ENCODE peak calls at places on chromosomes 11 and 22, in four cellular contexts. One of them, this sample, is unnamed.

GRCh38 chr11:109772846-109773400 is 320.3 kb upstream of the ZC3H12C start:
- DNase-seq in mesendoderm: no peak
- DNase-seq in CD8-positive, alpha-beta memory T cell: no peak
- DNase-seq in right atrium auricular region: no peak
- DNase-seq in this sample: no peak

GRCh38 chr11:102420547-102420946 is 32.0 kb downstream of the TMEM123 start:
- DNase-seq in CD8-positive, alpha-beta memory T cell: no peak
- DNase-seq in right atrium auricular region: no peak
- DNase-seq in mesendoderm: no peak
- DNase-seq in this sample: no peak

GRCh38 chr11:46658259-46658658 is 40.9 kb downstream of the ATG13 start:
- DNase-seq in right atrium auricular region: no peak
- DNase-seq in CD8-positive, alpha-beta memory T cell: no peak
- DNase-seq in mesendoderm: no peak
- DNase-seq in this sample: peak; percentile 82

GRCh38 chr22:39070186-39070585 is 6.9 kb upstream of the APOBEC3G start:
- DNase-seq in right atrium auricular region: no peak
- DNase-seq in CD8-positive, alpha-beta memory T cell: no peak
- DNase-seq in mesendoderm: no peak
- DNase-seq in this sample: no peak

GRCh38 chr22:27815826-27816530 is 14.4 kb upstream of the MN1 start:
- DNase-seq in right atrium auricular region: no peak
- DNase-seq in mesendoderm: no peak
- DNase-seq in CD8-positive, alpha-beta memory T cell: no peak
- DNase-seq in this sample: no peak

GRCh38 chr11:63892233-63892632 is 24.7 kb downstream of the RCOR2 start:
- DNase-seq in mesendoderm: no peak
- DNase-seq in right atrium auricular region: no peak
- DNase-seq in CD8-positive, alpha-beta memory T cell: no peak
- DNase-seq in this sample: no peak

GRCh38 chr11:73176892-73177155 is 34.7 kb upstream of the FCHSD2 start:
- DNase-seq in CD8-positive, alpha-beta memory T cell: no peak
- DNase-seq in right atrium auricular region: no peak
- DNase-seq in mesendoderm: no peak
- DNase-seq in this sample: no peak

GRCh38 chr11:43962383-43962969 is 20.0 kb downstream of the C11orf96 start:
- DNase-seq in mesendoderm: no peak
- DNase-seq in right atrium auricular region: peak; percentile 18
- DNase-seq in CD8-positive, alpha-beta memory T cell: no peak
- DNase-seq in this sample: no peak

GRCh38 chr11:59557940-59558643 is 46.8 kb downstream of the OR4D9 start:
- DNase-seq in mesendoderm: peak; percentile 51
- DNase-seq in right atrium auricular region: no peak
- DNase-seq in CD8-positive, alpha-beta memory T cell: no peak
- DNase-seq in this sample: no peak
- H3K27ac ChIP-seq in mesendoderm: no peak overlapping the region
- H3K27ac ChIP-seq in right atrium auricular region: peak overlapping the region; percentile 28
- H3K27ac ChIP-seq in CD8-positive, alpha-beta memory T cell: peak overlapping the region; percentile 52
- H3K27ac ChIP-seq in this sample: peak overlapping the region; percentile 19

GRCh38 chr11:65314501-65315203 is at the start of gene CDC42EP2:
- DNase-seq in mesendoderm: peak; percentile 86
- DNase-seq in right atrium auricular region: peak; percentile 92
- DNase-seq in CD8-positive, alpha-beta memory T cell: peak; percentile 75
- DNase-seq in this sample: peak; percentile 94

GRCh38 chr11:65315204-65315865 is 669 bp downstream of the CDC42EP2 start:
- DNase-seq in right atrium auricular region: peak; percentile 73
- DNase-seq in mesendoderm: peak; percentile 89
- DNase-seq in CD8-positive, alpha-beta memory T cell: peak; percentile 74
- DNase-seq in this sample: peak; percentile 90

GRCh38 chr11:65316311-65316978 is 1.8 kb downstream of the CDC42EP2 start:
- DNase-seq in CD8-positive, alpha-beta memory T cell: no peak
- DNase-seq in mesendoderm: peak; percentile 37
- DNase-seq in right atrium auricular region: peak; percentile 87
- DNase-seq in this sample: peak; percentile 69

GRCh38 chr11:65316979-65317786 is 2.5 kb downstream of the CDC42EP2 start:
- DNase-seq in CD8-positive, alpha-beta memory T cell: no peak
- DNase-seq in right atrium auricular region: peak; percentile 81
- DNase-seq in mesendoderm: peak; percentile 60
- DNase-seq in this sample: peak; percentile 91

GRCh38 chr11:65315866-65316233 is 1.2 kb downstream of the CDC42EP2 start:
- DNase-seq in mesendoderm: no peak
- DNase-seq in CD8-positive, alpha-beta memory T cell: no peak
- DNase-seq in right atrium auricular region: no peak
- DNase-seq in this sample: no peak
- H3K4me1 ChIP-seq in mesendoderm: peaks cover 8% of the 10 kb centered on the region
- H3K4me1 ChIP-seq in CD8-positive, alpha-beta memory T cell: peaks cover 12% of the 10 kb centered on the region
- H3K4me1 ChIP-seq in right atrium auricular region: peaks cover 69% of the 10 kb centered on the region
- H3K4me1 ChIP-seq in this sample: peaks cover 19% of the 10 kb centered on the region

GRCh38 chr11:1756024-1756561 is 5.7 kb upstream of the IFITM10 start:
- DNase-seq in mesendoderm: no peak
- DNase-seq in CD8-positive, alpha-beta memory T cell: no peak
- DNase-seq in right atrium auricular region: no peak
- DNase-seq in this sample: peak; percentile 53

GRCh38 chr11:1756791-1757771 is 6.6 kb downstream of the CTSD start:
- DNase-seq in CD8-positive, alpha-beta memory T cell: no peak
- DNase-seq in right atrium auricular region: no peak
- DNase-seq in mesendoderm: no peak
- DNase-seq in this sample: peak; percentile 28

GRCh38 chr11:1753426-1754305 is 3.3 kb upstream of the IFITM10 start:
- DNase-seq in mesendoderm: no peak
- DNase-seq in CD8-positive, alpha-beta memory T cell: no peak
- DNase-seq in right atrium auricular region: no peak
- DNase-seq in this sample: no peak

GRCh38 chr11:1754376-1755150 is 4.2 kb upstream of the IFITM10 start:
- DNase-seq in CD8-positive, alpha-beta memory T cell: no peak
- DNase-seq in right atrium auricular region: no peak
- DNase-seq in mesendoderm: no peak
- DNase-seq in this sample: no peak

GRCh38 chr11:1755344-1756023 is 5.1 kb upstream of the IFITM10 start:
- DNase-seq in right atrium auricular region: no peak
- DNase-seq in CD8-positive, alpha-beta memory T cell: no peak
- DNase-seq in mesendoderm: no peak
- DNase-seq in this sample: peak; percentile 61
- H3K27ac ChIP-seq in right atrium auricular region: peak overlapping the region; percentile 76
- H3K27ac ChIP-seq in CD8-positive, alpha-beta memory T cell: no peak overlapping the region
- H3K27ac ChIP-seq in mesendoderm: no peak overlapping the region
- H3K27ac ChIP-seq in this sample: peak overlapping the region; percentile 53

GRCh38 chr11:96198466-96198808 is 144.6 kb downstream of the MAML2 start:
- DNase-seq in mesendoderm: no peak
- DNase-seq in right atrium auricular region: no peak
- DNase-seq in CD8-positive, alpha-beta memory T cell: no peak
- DNase-seq in this sample: no peak
- H3K4me1 ChIP-seq in mesendoderm: peaks cover 9% of the 10 kb centered on the region
- H3K4me1 ChIP-seq in right atrium auricular region: peaks cover 19% of the 10 kb centered on the region
- H3K4me1 ChIP-seq in CD8-positive, alpha-beta memory T cell: peaks cover 46% of the 10 kb centered on the region
- H3K4me1 ChIP-seq in this sample: no peaks in the 10 kb centered on the region

GRCh38 chr22:37734402-37734700 is 37.5 kb downstream of the TRIOBP start:
- DNase-seq in CD8-positive, alpha-beta memory T cell: no peak
- DNase-seq in mesendoderm: no peak
- DNase-seq in right atrium auricular region: no peak
- DNase-seq in this sample: no peak
- H3K27ac ChIP-seq in CD8-positive, alpha-beta memory T cell: no peak overlapping the region
- H3K27ac ChIP-seq in mesendoderm: no peak overlapping the region
- H3K27ac ChIP-seq in right atrium auricular region: no peak overlapping the region
- H3K27ac ChIP-seq in this sample: no peak overlapping the region

GRCh38 chr11:11980841-11981308 is 27.6 kb downstream of the DKK3 start:
- DNase-seq in mesendoderm: peak; percentile 89
- DNase-seq in right atrium auricular region: peak; percentile 40
- DNase-seq in CD8-positive, alpha-beta memory T cell: no peak
- DNase-seq in this sample: no peak
- H3K4me1 ChIP-seq in mesendoderm: peaks cover 28% of the 10 kb centered on the region
- H3K4me1 ChIP-seq in right atrium auricular region: peaks cover 99% of the 10 kb centered on the region
- H3K4me1 ChIP-seq in CD8-positive, alpha-beta memory T cell: no peaks in the 10 kb centered on the region
- H3K4me1 ChIP-seq in this sample: peaks cover 20% of the 10 kb centered on the region

DNA sequence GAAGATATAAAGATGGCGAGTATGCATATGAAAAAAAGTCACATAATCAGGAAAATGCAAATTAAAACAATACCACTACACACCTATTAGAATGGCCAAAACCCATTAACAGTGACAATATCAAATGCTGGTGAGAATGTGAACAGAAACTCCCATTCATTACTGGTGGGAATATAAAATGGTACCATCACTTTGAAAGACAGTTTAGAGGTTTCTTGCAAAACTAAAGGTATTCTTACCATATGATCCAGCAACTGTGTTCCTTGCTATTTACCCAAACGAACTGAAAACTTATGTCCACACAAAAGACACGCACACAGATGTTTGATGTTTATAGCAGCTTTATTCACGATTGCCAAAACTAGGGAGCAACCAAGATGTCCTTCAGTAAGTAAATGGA is 7.4 kb downstream of the PICALM start:
- DNase-seq in mesendoderm: no peak
- DNase-seq in right atrium auricular region: no peak
- DNase-seq in CD8-positive, alpha-beta memory T cell: no peak
- DNase-seq in this sample: no peak
- H3K27ac ChIP-seq in mesendoderm: no peak overlapping the region
- H3K27ac ChIP-seq in right atrium auricular region: peak overlapping the region; percentile 96
- H3K27ac ChIP-seq in CD8-positive, alpha-beta memory T cell: peak overlapping the region; percentile 38
- H3K27ac ChIP-seq in this sample: no peak overlapping the region

GRCh38 chr11:62851807-62852522 is 12.6 kb upstream of the WDR74 start:
- DNase-seq in CD8-positive, alpha-beta memory T cell: no peak
- DNase-seq in right atrium auricular region: no peak
- DNase-seq in mesendoderm: no peak
- DNase-seq in this sample: no peak
- H3K4me1 ChIP-seq in CD8-positive, alpha-beta memory T cell: peaks cover 47% of the 10 kb centered on the region
- H3K4me1 ChIP-seq in right atrium auricular region: peaks cover 32% of the 10 kb centered on the region
- H3K4me1 ChIP-seq in mesendoderm: no peaks in the 10 kb centered on the region
- H3K4me1 ChIP-seq in this sample: peaks cover 23% of the 10 kb centered on the region

GRCh38 chr22:20567993-20568417 is 60.6 kb downstream of the MED15 start:
- DNase-seq in mesendoderm: peak; percentile 51
- DNase-seq in right atrium auricular region: no peak
- DNase-seq in CD8-positive, alpha-beta memory T cell: no peak
- DNase-seq in this sample: no peak

GRCh38 chr22:20569059-20570058 is 61.9 kb downstream of the MED15 start:
- DNase-seq in right atrium auricular region: peak; percentile 84
- DNase-seq in mesendoderm: no peak
- DNase-seq in CD8-positive, alpha-beta memory T cell: peak; percentile 77
- DNase-seq in this sample: peak; percentile 82

GRCh38 chr22:20567371-20567847 is 60.0 kb downstream of the MED15 start:
- DNase-seq in mesendoderm: no peak
- DNase-seq in right atrium auricular region: no peak
- DNase-seq in CD8-positive, alpha-beta memory T cell: no peak
- DNase-seq in this sample: no peak

GRCh38 chr22:20566420-20567260 is 59.2 kb downstream of the MED15 start:
- DNase-seq in right atrium auricular region: no peak
- DNase-seq in CD8-positive, alpha-beta memory T cell: peak; percentile 46
- DNase-seq in mesendoderm: no peak
- DNase-seq in this sample: peak; percentile 51

DNA sequence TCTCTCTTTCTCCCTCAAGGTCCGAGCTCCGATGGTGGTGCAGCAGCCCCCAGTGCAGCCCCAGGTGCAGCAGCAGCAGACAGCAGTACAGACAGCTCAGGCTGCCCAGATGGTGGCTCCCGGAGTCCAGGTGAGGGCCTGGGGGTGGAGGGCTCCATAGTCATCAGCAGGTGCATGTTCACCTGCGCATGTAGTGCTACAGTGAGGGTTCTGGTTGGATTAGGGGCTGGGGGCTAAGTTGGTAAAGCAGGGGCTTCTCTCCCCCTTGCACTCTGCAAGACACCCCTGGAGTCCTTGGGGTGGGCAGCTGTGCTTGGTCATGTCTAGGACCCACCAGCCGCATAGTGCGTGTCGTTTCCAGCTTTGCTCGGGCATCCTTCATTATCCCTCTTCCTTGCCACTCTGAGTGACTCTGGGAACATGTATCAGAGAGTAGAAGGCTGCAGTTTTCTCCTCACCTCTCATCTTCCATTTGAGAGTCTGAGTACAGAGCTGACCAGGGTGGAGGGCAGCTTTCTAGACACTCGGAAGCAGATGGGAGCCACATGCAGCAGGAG is 61.2 kb downstream of the MED15 start:
- DNase-seq in right atrium auricular region: no peak
- DNase-seq in mesendoderm: no peak
- DNase-seq in CD8-positive, alpha-beta memory T cell: no peak
- DNase-seq in this sample: no peak
- H3K27ac ChIP-seq in right atrium auricular region: peak overlapping the region; percentile 64
- H3K27ac ChIP-seq in mesendoderm: no peak overlapping the region
- H3K27ac ChIP-seq in CD8-positive, alpha-beta memory T cell: peak overlapping the region; percentile 26
- H3K27ac ChIP-seq in this sample: peak overlapping the region; percentile 67

GRCh38 chr22:30483169-30483568 is 11.4 kb upstream of the SEC14L3 start:
- DNase-seq in mesendoderm: no peak
- DNase-seq in CD8-positive, alpha-beta memory T cell: no peak
- DNase-seq in right atrium auricular region: no peak
- DNase-seq in this sample: no peak
- H3K4me1 ChIP-seq in mesendoderm: no peaks in the 10 kb centered on the region
- H3K4me1 ChIP-seq in CD8-positive, alpha-beta memory T cell: no peaks in the 10 kb centered on the region
- H3K4me1 ChIP-seq in right atrium auricular region: no peaks in the 10 kb centered on the region
- H3K4me1 ChIP-seq in this sample: no peaks in the 10 kb centered on the region